ENCODE peak calls at places on chromosomes 6 and 20, in five cellular contexts. I is psoas muscle, E is breast epithelium, A is heart right ventricle, H is GM23338. N is an unnamed sample.

GRCh38 chr6:28597924-28598323 is 72.2 kb downstream of the GPX5 start:
- DNase-seq in I (no peak), E (no peak), A (no peak), H (peak), N (no peak)

GRCh38 chr20:944148-944547 is 28.0 kb upstream of the ANGPT4 start:
- DNase-seq in I (no peak), E (no peak), A (no peak), H (peak), N (no peak)

GRCh38 chr20:1509237-1509636 is 18.0 kb upstream of the SIRPB2 start:
- DNase-seq in I (no peak), E (no peak), A (no peak), H (peak), N (no peak)

GRCh38 chr20:62723351-62723750 is 14.7 kb downstream of the NTSR1 start:
- DNase-seq in I (peak), E (no peak), A (no peak), H (no peak), N (peak)

GRCh38 chr20:47055699-47056369 is 161.2 kb downstream of the EYA2 start:
- DNase-seq in I (no peak), E (no peak), A (no peak), H (no peak), N (no peak)

GRCh38 chr6:159013229-159013628 is 13.2 kb upstream of the RSPH3 start:
- DNase-seq in I (no peak), E (no peak), A (no peak), H (no peak), N (no peak)

GRCh38 chr6:41698350-41698781 is 37.0 kb downstream of the TFEB start:
- DNase-seq in I (no peak), E (no peak), A (peak), H (no peak), N (no peak)

GRCh38 chr20:50690979-50691584 is at the start of gene RIPOR3:
- DNase-seq in I (peak), E (no peak), A (no peak), H (peak), N (no peak)

GRCh38 chr6:131314838-131315237 is 179.6 kb downstream of the AKAP7 start:
- DNase-seq in I (no peak), E (no peak), A (no peak), H (no peak), N (no peak)

GRCh38 chr6:13296536-13296997 is 31.8 kb downstream of the TBC1D7 start:
- DNase-seq in I (no peak), E (no peak), A (no peak), H (peak), N (no peak)

GRCh38 chr6:2266031-2266430 is 20.6 kb upstream of the GMDS start:
- DNase-seq in I (no peak), E (no peak), A (no peak), H (no peak), N (no peak)

GRCh38 chr20:59692139-59692538 is 87.8 kb downstream of the PHACTR3 start:
- DNase-seq in I (no peak), E (no peak), A (peak), H (no peak), N (no peak)

GRCh38 chr6:106882601-106883518 is 91.7 kb downstream of the CD24 start:
- DNase-seq in I (no peak), E (no peak), A (no peak), H (no peak), N (no peak)

GRCh38 chr20:51059862-51060261 is 37.0 kb upstream of the KCNG1 start:
- DNase-seq in I (no peak), E (no peak), A (no peak), H (no peak), N (no peak)

GRCh38 chr20:4951299-4951698 is 50.0 kb downstream of the SLC23A2 start:
- DNase-seq in I (no peak), E (no peak), A (peak), H (no peak), N (no peak)

GRCh38 chr20:2349801-2350200 is 30.9 kb upstream of the TGM6 start:
- DNase-seq in I (no peak), E (no peak), A (no peak), H (no peak), N (no peak)

GRCh38 chr6:14165091-14165490 is 47.5 kb downstream of the CD83 start:
- DNase-seq in I (no peak), E (no peak), A (no peak), H (no peak), N (no peak)

GRCh38 chr6:158253248-158253647 is 59.0 kb upstream of the TULP4 start:
- DNase-seq in I (no peak), E (no peak), A (no peak), H (no peak), N (no peak)

GRCh38 chr6:43013020-43013842 is 515 bp downstream of the MEA1 start:
- DNase-seq in I (no peak), E (no peak), A (no peak), H (no peak), N (no peak)

GRCh38 chr6:106102034-106102433 is 15.9 kb downstream of the PRDM1 start:
- DNase-seq in I (no peak), E (no peak), A (no peak), H (no peak), N (no peak)

GRCh38 chr20:9741996-9742395 is 96.9 kb downstream of the PAK5 start:
- DNase-seq in I (no peak), E (no peak), A (no peak), H (no peak), N (no peak)

GRCh38 chr6:39880521-39881048 is 53.7 kb downstream of the MOCS1 start:
- DNase-seq in I (no peak), E (no peak), A (no peak), H (no peak), N (no peak)

GRCh38 chr6:1499798-1500197 is 109.9 kb upstream of the FOXC1 start:
- DNase-seq in I (no peak), E (no peak), A (no peak), H (no peak), N (no peak)

GRCh38 chr20:8020314-8021079 is 936 bp upstream of the TMX4 start:
- DNase-seq in I (no peak), E (no peak), A (no peak), H (no peak), N (no peak)

GRCh38 chr20:50092436-50092835 is 20.5 kb downstream of the UBE2V1 start:
- DNase-seq in I (no peak), E (no peak), A (no peak), H (no peak), N (no peak)

GRCh38 chr6:21539621-21540100 is 53.9 kb upstream of the SOX4 start:
- DNase-seq in I (no peak), E (no peak), A (no peak), H (no peak), N (no peak)

GRCh38 chr6:163867518-163868292 is 453.2 kb downstream of the QKI start:
- DNase-seq in I (no peak), E (no peak), A (no peak), H (peak), N (peak)

GRCh38 chr6:30821862-30822784 is 62.2 kb upstream of the DDR1 start:
- DNase-seq in I (no peak), E (no peak), A (no peak), H (peak), N (no peak)

GRCh38 chr20:60729119-60729900 is 522.8 kb upstream of the CDH4 start:
- DNase-seq in I (no peak), E (no peak), A (no peak), H (peak), N (no peak)

GRCh38 chr6:53055873-53056272 is 9.3 kb upstream of the FBXO9 start:
- DNase-seq in I (no peak), E (no peak), A (no peak), H (no peak), N (no peak)

GRCh38 chr6:116289876-116290275 is 10.1 kb upstream of the TSPYL1 start:
- DNase-seq in I (no peak), E (no peak), A (no peak), H (no peak), N (no peak)

GRCh38 chr20:31663838-31664695 is 26.4 kb downstream of the COX4I2 start:
- DNase-seq in I (no peak), E (no peak), A (no peak), H (peak), N (peak)

GRCh38 chr6:16948376-16948775 is 153.5 kb upstream of the STMND1 start:
- DNase-seq in I (no peak), E (no peak), A (no peak), H (no peak), N (no peak)
- H3K27ac ChIP-seq in I (peak), E (peak), A (no peak), H (no peak), N (peak)

DNA sequence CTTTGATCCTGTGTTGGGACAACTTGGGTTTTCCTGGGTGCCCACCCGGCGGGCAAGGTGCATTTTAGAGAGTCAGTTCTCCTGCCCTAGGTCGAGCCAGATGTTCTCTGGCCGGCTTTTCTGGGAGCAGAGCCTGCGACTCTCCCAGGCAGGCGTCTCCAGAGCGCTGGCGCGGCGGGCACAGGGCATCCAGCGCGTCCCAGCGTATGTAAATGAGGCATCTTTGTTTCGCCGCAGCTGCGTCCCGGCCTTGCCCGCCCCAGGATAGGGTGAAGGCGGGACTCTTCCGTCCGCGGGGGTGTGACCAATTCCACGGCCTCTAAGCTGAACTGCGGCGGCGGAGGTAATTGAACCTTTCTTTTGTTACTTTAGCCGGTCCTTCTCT is 9.1 kb downstream of the GRIK2 start:
- DNase-seq in I (peak), E (no peak), A (no peak), H (peak), N (peak)
- H3K4me3 ChIP-seq in I (no peak), E (no peak), A (peak), H (peak), N (no peak)

GRCh38 chr6:129661478-129662405 is 48.2 kb downstream of the ARHGAP18 start:
- DNase-seq in I (no peak), E (no peak), A (no peak), H (no peak), N (no peak)
- H3K27ac ChIP-seq in I (no peak), E (no peak), A (no peak), H (no peak), N (no peak)

DNA sequence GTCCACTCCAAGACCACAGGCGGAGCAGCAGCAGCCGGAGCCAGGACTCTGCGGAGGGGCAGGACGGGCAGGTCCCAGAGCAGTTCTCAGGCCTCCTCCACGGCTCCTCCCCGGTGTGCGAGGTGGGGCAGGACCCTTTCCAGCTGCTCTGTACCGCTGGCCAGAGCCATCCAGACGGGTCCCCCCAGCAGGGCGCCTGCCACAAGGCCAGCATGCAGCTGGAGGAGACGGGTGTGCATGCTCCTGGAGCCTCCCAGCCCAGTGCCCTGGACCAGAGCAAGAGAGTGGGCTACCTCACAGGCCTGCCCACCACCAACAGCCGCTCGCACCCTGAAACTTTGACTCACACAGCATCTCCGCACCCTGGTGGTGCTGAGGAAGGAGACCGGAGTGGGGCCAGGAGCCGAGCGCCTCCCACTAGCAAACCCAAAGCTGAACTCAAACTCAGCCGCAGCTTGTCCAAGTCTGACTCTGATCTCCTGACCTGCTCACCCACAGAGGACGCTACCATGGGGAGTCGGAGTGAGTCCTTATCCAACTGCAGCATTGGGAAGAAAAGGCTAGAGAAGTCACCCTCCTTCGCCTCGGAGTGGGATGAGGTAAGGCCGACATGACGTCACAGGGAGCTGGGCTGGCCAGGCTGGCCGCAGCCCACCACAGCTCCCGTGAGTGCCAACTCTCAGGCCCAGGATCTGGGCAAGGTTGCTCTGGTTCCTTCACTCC is 123.5 kb downstream of the TCP11 start:
- DNase-seq in I (peak), E (no peak), A (peak), H (no peak), N (peak)
- H3K4me3 ChIP-seq in I (peak), E (peak), A (peak), H (no peak), N (peak)

GRCh38 chr20:35773154-35773751 is 1.4 kb downstream of the PHF20 start:
- DNase-seq in I (no peak), E (no peak), A (peak), H (peak), N (no peak)
- H3K27ac ChIP-seq in I (peak), E (peak), A (no peak), H (peak), N (peak)

GRCh38 chr20:35226775-35227681 is 538 bp downstream of the MMP24 start:
- DNase-seq in I (no peak), E (no peak), A (peak), H (peak), N (peak)
- H3K4me3 ChIP-seq in I (peak), E (peak), A (no peak), H (peak), N (peak)

DNA sequence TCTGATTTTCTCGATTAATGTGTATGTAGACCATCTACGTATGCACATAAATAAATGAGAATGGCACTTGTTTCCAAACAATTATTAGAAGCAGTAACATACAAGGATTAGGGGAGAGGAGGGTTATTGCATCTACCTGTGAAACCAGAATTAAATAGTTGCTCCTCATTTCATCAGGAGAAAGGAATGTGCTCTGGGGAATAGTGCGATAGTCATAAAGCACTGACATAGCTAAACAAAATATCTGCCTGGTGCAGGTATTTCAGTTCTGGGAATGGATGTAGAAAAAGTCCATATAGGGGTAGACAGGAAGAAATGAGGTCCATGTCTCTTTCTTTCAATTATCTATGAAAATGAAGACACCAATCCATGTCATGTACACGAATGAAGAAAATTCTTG is 1.6 kb upstream of the ID4 start:
- DNase-seq in I (no peak), E (no peak), A (no peak), H (no peak), N (no peak)
- H3K27ac ChIP-seq in I (no peak), E (no peak), A (no peak), H (no peak), N (no peak)

N was measured in left lung.